ENCODE peak calls at places on chromosomes 6 and 20, in nine cellular contexts. I, U, W, H, P, S, M, T and Y are unnamed samples.

GRCh38 chr6:137261393-137262154 is 42.4 kb upstream of the IFNGR1 start:
- DNase-seq in W (peak; percentile 58), H (no peak), P (no peak), I (no peak), U (no peak), M (peak; percentile 69), T (peak; percentile 87), S (no peak), Y (no peak)

GRCh38 chr6:20919677-20920385 is 385.6 kb downstream of the CDKAL1 start:
- DNase-seq in H (no peak), P (no peak), T (peak; percentile 49), I (no peak), U (no peak), M (peak; percentile 16), W (peak; percentile 35), S (no peak), Y (no peak)

GRCh38 chr20:50601511-50602431 is 89.6 kb downstream of the RIPOR3 start:
- DNase-seq in I (no peak), P (no peak), W (no peak), H (no peak), U (no peak), S (no peak), T (no peak), M (no peak), Y (no peak)

GRCh38 chr6:150465610-150466009 is 96.8 kb downstream of the IYD start:
- DNase-seq in S (no peak), U (no peak), T (peak; percentile 55), M (no peak), P (no peak), W (no peak), I (no peak), H (no peak), Y (no peak)

GRCh38 chr20:20824924-20825584 is 112.6 kb upstream of the RALGAPA2 start:
- DNase-seq in I (peak; percentile 78), H (peak; percentile 57), W (peak; percentile 64), U (no peak), P (peak; percentile 36), S (peak; percentile 78), M (no peak), T (peak; percentile 55), Y (no peak)

GRCh38 chr6:106369739-106370138 is 9.2 kb downstream of the CRYBG1 start:
- DNase-seq in P (no peak), T (no peak), W (no peak), I (no peak), U (no peak), M (peak; percentile 75), S (no peak), H (no peak), Y (no peak)

GRCh38 chr20:10636326-10636818 is 37.4 kb downstream of the JAG1 start:
- DNase-seq in H (no peak), S (no peak), P (no peak), M (peak; percentile 31), U (no peak), T (peak; percentile 36), I (no peak), W (peak; percentile 73), Y (no peak)

GRCh38 chr6:6966569-6966968 is 141.2 kb upstream of the RREB1 start:
- DNase-seq in I (no peak), T (no peak), S (no peak), M (no peak), W (no peak), H (no peak), P (no peak), U (no peak), Y (no peak)

GRCh38 chr6:93927731-93928130 is 508.4 kb upstream of the EPHA7 start:
- DNase-seq in W (no peak), U (no peak), H (no peak), S (no peak), P (no peak), I (peak; percentile 23), T (no peak), M (no peak), Y (no peak)

GRCh38 chr20:8062781-8063180 is 43.2 kb upstream of the TMX4 start:
- DNase-seq in T (no peak), H (no peak), M (no peak), S (no peak), P (no peak), I (no peak), U (no peak), W (no peak), Y (no peak)

GRCh38 chr6:41092421-41093140 is 19.8 kb downstream of the NFYA start:
- DNase-seq in H (no peak), W (peak; percentile 36), U (no peak), P (no peak), T (peak; percentile 41), I (no peak), M (peak; percentile 31), S (no peak), Y (no peak)

GRCh38 chr6:113104546-113105325 is 752.4 kb upstream of the MARCKS start:
- DNase-seq in P (no peak), S (no peak), U (no peak), M (no peak), I (no peak), T (no peak), W (no peak), H (no peak), Y (no peak)

GRCh38 chr6:169802790-169803189 is 51.4 kb downstream of the ERMARD start:
- DNase-seq in S (no peak), H (no peak), I (no peak), W (no peak), P (no peak), U (no peak), M (no peak), T (no peak), Y (no peak)

GRCh38 chr20:46694484-46694883 is 5.2 kb upstream of the TP53RK start:
- DNase-seq in M (no peak), H (no peak), U (no peak), S (no peak), W (peak; percentile 32), T (peak; percentile 25), I (no peak), P (no peak), Y (no peak)

GRCh38 chr6:166152660-166153059 is 15.0 kb downstream of the TBXT start:
- DNase-seq in T (no peak), U (no peak), M (no peak), W (no peak), H (no peak), P (no peak), S (no peak), I (no peak), Y (no peak)

GRCh38 chr20:921020-921419 is 4.9 kb upstream of the ANGPT4 start:
- DNase-seq in P (no peak), I (peak; percentile 26), S (no peak), T (no peak), W (no peak), M (no peak), H (no peak), U (no peak), Y (no peak)

GRCh38 chr20:35008411-35009342 is 53.0 kb downstream of the MYH7B start:
- DNase-seq in P (no peak), T (no peak), H (peak; percentile 81), M (no peak), I (peak; percentile 64), S (no peak), W (no peak), U (peak; percentile 37), Y (peak; percentile 81)

GRCh38 chr6:41937881-41938574 is 3.6 kb downstream of the CCND3 start:
- DNase-seq in P (no peak), S (peak; percentile 72), T (no peak), I (no peak), H (no peak), U (no peak), M (no peak), W (peak; percentile 30), Y (no peak)

GRCh38 chr20:52244702-52245101 is 53.1 kb upstream of the ZFP64 start:
- DNase-seq in I (no peak), T (no peak), H (no peak), U (no peak), P (no peak), S (no peak), W (no peak), M (no peak), Y (no peak)

GRCh38 chr20:1711826-1712601 is 54.4 kb upstream of the SIRPG start:
- DNase-seq in P (no peak), H (no peak), S (no peak), I (no peak), T (no peak), W (no peak), U (no peak), M (no peak), Y (no peak)

GRCh38 chr6:16270178-16270794 is 31.9 kb downstream of the GMPR start:
- DNase-seq in W (no peak), I (no peak), M (no peak), U (no peak), T (no peak), S (no peak), H (no peak), P (no peak), Y (no peak)
- TF ChIP-seq CTCF in W (no peak), I (no peak), M (no peak), U (no peak), T (no peak), S (no peak), H (no peak), P (no peak), Y (no peak)

DNA sequence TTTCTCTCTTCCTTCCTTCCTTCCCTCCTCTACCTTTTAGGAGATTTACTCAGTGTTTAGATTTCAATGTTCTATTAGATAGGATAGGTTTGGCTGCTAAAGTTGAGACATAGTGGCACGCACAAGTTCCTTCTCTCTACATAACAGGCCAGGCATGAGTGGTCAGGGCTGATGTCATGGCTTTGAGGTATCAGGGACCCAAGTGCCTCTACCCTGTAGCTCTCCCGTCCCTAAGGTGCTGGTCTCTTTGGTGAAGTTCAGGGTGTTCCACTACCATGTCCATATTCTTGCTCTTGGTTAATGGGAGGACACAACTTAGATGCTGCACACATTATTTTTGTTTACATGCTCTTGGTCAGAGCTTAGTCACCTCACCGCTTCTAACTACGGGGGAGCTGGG is 245.3 kb downstream of the QKI start:
- DNase-seq in I (no peak), P (no peak), S (no peak), T (no peak), W (no peak), H (no peak), U (no peak), M (no peak), Y (no peak)
- TF ChIP-seq CTCF in I (no peak), P (no peak), S (no peak), T (no peak), W (no peak), H (no peak), U (no peak), M (no peak), Y (no peak)

GRCh38 chr6:26126394-26127221 is 39.4 kb downstream of the HFE start:
- DNase-seq in M (no peak), U (no peak), T (peak; percentile 21), H (peak; percentile 40), I (no peak), S (no peak), P (no peak), W (no peak), Y (no peak)
- TF ChIP-seq CTCF in M (no peak), U (no peak), T (no peak), H (no peak), I (no peak), S (no peak), P (no peak), W (no peak), Y (no peak)

DNA sequence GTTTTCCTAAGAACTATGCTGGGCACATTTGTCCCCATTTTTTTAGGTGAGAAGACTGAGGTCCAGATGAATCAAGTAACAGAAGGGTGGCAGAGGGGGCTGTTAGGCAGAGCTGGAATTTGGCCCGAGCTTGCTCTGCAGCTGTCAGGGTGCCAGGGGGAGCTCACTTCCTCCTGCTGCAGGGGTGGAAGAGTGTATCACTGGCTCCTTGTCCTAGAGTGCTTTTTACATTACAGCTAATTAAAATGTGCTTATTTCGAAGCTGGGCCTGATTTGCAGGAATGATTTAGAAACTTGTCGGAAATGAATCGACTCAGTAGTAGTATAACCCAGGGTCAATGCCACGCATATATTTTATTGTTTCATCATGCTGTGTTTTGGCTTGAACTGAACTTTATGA is 11.1 kb downstream of the TOX2 start:
- DNase-seq in H (no peak), U (no peak), S (no peak), I (peak; percentile 61), M (no peak), W (peak; percentile 51), T (peak; percentile 52), P (no peak), Y (no peak)
- TF ChIP-seq CTCF in H (no peak), U (no peak), S (no peak), I (no peak), M (no peak), W (no peak), T (peak; percentile 19), P (no peak), Y (peak; percentile 10)